ENCODE peak calls at places on chromosomes 1 and 21, in nine cellular contexts. B is GM12892; Y is GDM1; G is T-cell; E is GF-D8; P is ELF-1; Q is CD4-positive, alpha-beta memory T cell; F is neuronal stem cell; M is RCC 7860. H is an unnamed sample.

GRCh38 chr1:31511848-31512615 is 64.3 kb upstream of the TINAGL1 start:
- DNase-seq in G (no peak), B (no peak), F (no peak), Q (no peak), P (peak; percentile 63), Y (no peak), E (no peak), M (no peak), H (no peak)

GRCh38 chr1:61237659-61238370 is 155.5 kb downstream of the NFIA start:
- DNase-seq in B (no peak), F (no peak), G (no peak), Q (no peak), M (no peak), Y (no peak), E (no peak), P (no peak), H (no peak)

GRCh38 chr1:113390871-113391642 is 742 bp downstream of the MAGI3 start:
- DNase-seq in Q (peak; percentile 55), P (peak; percentile 69), F (no peak), Y (peak; percentile 38), M (peak; percentile 24), G (peak; percentile 37), B (peak; percentile 13), E (no peak), H (peak; percentile 39)

GRCh38 chr1:10924030-10924429 is 88.4 kb upstream of the TARDBP start:
- DNase-seq in Q (no peak), G (no peak), M (no peak), F (no peak), Y (no peak), B (no peak), E (no peak), P (no peak), H (no peak)

GRCh38 chr1:89873757-89874156 is 52.9 kb downstream of the LRRC8D start:
- DNase-seq in P (no peak), B (no peak), F (no peak), Q (peak; percentile 52), G (no peak), M (peak; percentile 12), E (no peak), Y (no peak), H (no peak)

GRCh38 chr1:53377438-53377841 is 49.6 kb upstream of the LRP8 start:
- DNase-seq in G (no peak), Q (no peak), M (no peak), B (no peak), E (no peak), P (no peak), Y (no peak), F (no peak), H (no peak)

GRCh38 chr21:38533887-38534286 is 35.6 kb upstream of the ERG start:
- DNase-seq in F (no peak), Q (no peak), G (no peak), M (no peak), E (no peak), B (no peak), P (no peak), Y (no peak), H (no peak)

GRCh38 chr21:37653201-37653600 is 263.1 kb downstream of the KCNJ6 start:
- DNase-seq in G (no peak), Y (no peak), M (no peak), Q (no peak), B (no peak), P (no peak), E (no peak), F (no peak), H (no peak)

GRCh38 chr21:43779660-43780059 is 3.6 kb upstream of the CSTB start:
- DNase-seq in Y (no peak), E (no peak), Q (no peak), F (no peak), P (no peak), B (no peak), G (no peak), M (no peak), H (peak; percentile 29)

GRCh38 chr1:2865571-2866414 is 64.3 kb upstream of the TTC34 start:
- DNase-seq in G (no peak), B (no peak), P (no peak), E (no peak), M (no peak), F (no peak), Y (no peak), Q (no peak), H (peak; percentile 79)

GRCh38 chr1:29647581-29647980 is 411.3 kb downstream of the PTPRU start:
- DNase-seq in M (no peak), Q (no peak), F (no peak), Y (no peak), B (no peak), P (no peak), E (no peak), G (no peak), H (no peak)

GRCh38 chr1:82874041-82874440 is 1073.3 kb downstream of the ADGRL2 start:
- DNase-seq in Q (no peak), P (no peak), G (no peak), B (no peak), E (no peak), F (no peak), M (no peak), Y (no peak), H (no peak)